ENCODE peak calls at places on chromosomes 6 and 20, in four cellular contexts. One of them, this sample, is unnamed.

GRCh38 chr6:44696099-44696498 is 308.6 kb downstream of the CDC5L start:
- DNase-seq in activated CD8-positive, alpha-beta T cell treated with anti-CD3 and anti-CD28 coated beads, Interleukin-2, amount 10 ng/mL, durations not matched to agents 7 days and 5 days: no peak
- DNase-seq in NCI-H510A treated with DMSO at 0.1 percent for 48 hours: no peak
- DNase-seq in anterior cingulate cortex: no peak
- DNase-seq in this sample: no peak

GRCh38 chr6:54646551-54647300 is 199.8 kb upstream of the FAM83B start:
- DNase-seq in activated CD8-positive, alpha-beta T cell treated with anti-CD3 and anti-CD28 coated beads, Interleukin-2, amount 10 ng/mL, durations not matched to agents 7 days and 5 days: no peak
- DNase-seq in NCI-H510A treated with DMSO at 0.1 percent for 48 hours: no peak
- DNase-seq in anterior cingulate cortex: no peak
- DNase-seq in this sample: no peak

GRCh38 chr6:90891338-90891715 is 304.5 kb upstream of the MAP3K7 start:
- DNase-seq in activated CD8-positive, alpha-beta T cell treated with anti-CD3 and anti-CD28 coated beads, Interleukin-2, amount 10 ng/mL, durations not matched to agents 7 days and 5 days: no peak
- DNase-seq in NCI-H510A treated with DMSO at 0.1 percent for 48 hours: no peak
- DNase-seq in anterior cingulate cortex: no peak
- DNase-seq in this sample: no peak

GRCh38 chr6:8243462-8243861 is 141.1 kb upstream of the EEF1E1 start:
- DNase-seq in activated CD8-positive, alpha-beta T cell treated with anti-CD3 and anti-CD28 coated beads, Interleukin-2, amount 10 ng/mL, durations not matched to agents 7 days and 5 days: no peak
- DNase-seq in NCI-H510A treated with DMSO at 0.1 percent for 48 hours: no peak
- DNase-seq in anterior cingulate cortex: no peak
- DNase-seq in this sample: no peak

GRCh38 chr20:24746351-24746685 is 202.8 kb upstream of the CST7 start:
- DNase-seq in activated CD8-positive, alpha-beta T cell treated with anti-CD3 and anti-CD28 coated beads, Interleukin-2, amount 10 ng/mL, durations not matched to agents 7 days and 5 days: no peak
- DNase-seq in NCI-H510A treated with DMSO at 0.1 percent for 48 hours: no peak
- DNase-seq in anterior cingulate cortex: no peak
- DNase-seq in this sample: peak; percentile 9

GRCh38 chr6:27582928-27583725 is 110.2 kb upstream of the ZNF184 start:
- DNase-seq in activated CD8-positive, alpha-beta T cell treated with anti-CD3 and anti-CD28 coated beads, Interleukin-2, amount 10 ng/mL, durations not matched to agents 7 days and 5 days: peak; percentile 61
- DNase-seq in NCI-H510A treated with DMSO at 0.1 percent for 48 hours: no peak
- DNase-seq in anterior cingulate cortex: no peak
- DNase-seq in this sample: peak; percentile 36

GRCh38 chr6:73857341-73857890 is 161.4 kb downstream of the CD109 start:
- DNase-seq in activated CD8-positive, alpha-beta T cell treated with anti-CD3 and anti-CD28 coated beads, Interleukin-2, amount 10 ng/mL, durations not matched to agents 7 days and 5 days: no peak
- DNase-seq in NCI-H510A treated with DMSO at 0.1 percent for 48 hours: no peak
- DNase-seq in anterior cingulate cortex: no peak
- DNase-seq in this sample: peak; percentile 6

GRCh38 chr20:9185511-9185910 is 116.6 kb downstream of the PLCB4 start:
- DNase-seq in activated CD8-positive, alpha-beta T cell treated with anti-CD3 and anti-CD28 coated beads, Interleukin-2, amount 10 ng/mL, durations not matched to agents 7 days and 5 days: no peak
- DNase-seq in NCI-H510A treated with DMSO at 0.1 percent for 48 hours: peak; percentile 59
- DNase-seq in anterior cingulate cortex: no peak
- DNase-seq in this sample: no peak

GRCh38 chr20:10843161-10843711 is 169.4 kb upstream of the JAG1 start:
- DNase-seq in activated CD8-positive, alpha-beta T cell treated with anti-CD3 and anti-CD28 coated beads, Interleukin-2, amount 10 ng/mL, durations not matched to agents 7 days and 5 days: no peak
- DNase-seq in NCI-H510A treated with DMSO at 0.1 percent for 48 hours: no peak
- DNase-seq in anterior cingulate cortex: no peak
- DNase-seq in this sample: no peak

GRCh38 chr6:41759106-41759904 is 12.1 kb upstream of the PGC start:
- DNase-seq in activated CD8-positive, alpha-beta T cell treated with anti-CD3 and anti-CD28 coated beads, Interleukin-2, amount 10 ng/mL, durations not matched to agents 7 days and 5 days: no peak
- DNase-seq in NCI-H510A treated with DMSO at 0.1 percent for 48 hours: no peak
- DNase-seq in anterior cingulate cortex: no peak
- DNase-seq in this sample: no peak

GRCh38 chr6:21426841-21427490 is 166.6 kb upstream of the SOX4 start:
- DNase-seq in activated CD8-positive, alpha-beta T cell treated with anti-CD3 and anti-CD28 coated beads, Interleukin-2, amount 10 ng/mL, durations not matched to agents 7 days and 5 days: no peak
- DNase-seq in NCI-H510A treated with DMSO at 0.1 percent for 48 hours: no peak
- DNase-seq in anterior cingulate cortex: no peak
- DNase-seq in this sample: no peak

GRCh38 chr20:4605166-4605565 is 116.5 kb upstream of the PRND start:
- DNase-seq in activated CD8-positive, alpha-beta T cell treated with anti-CD3 and anti-CD28 coated beads, Interleukin-2, amount 10 ng/mL, durations not matched to agents 7 days and 5 days: no peak
- DNase-seq in NCI-H510A treated with DMSO at 0.1 percent for 48 hours: no peak
- DNase-seq in anterior cingulate cortex: no peak
- DNase-seq in this sample: no peak

GRCh38 chr6:140779991-140780596 is 1352.6 kb upstream of the GJE1 start:
- DNase-seq in activated CD8-positive, alpha-beta T cell treated with anti-CD3 and anti-CD28 coated beads, Interleukin-2, amount 10 ng/mL, durations not matched to agents 7 days and 5 days: no peak
- DNase-seq in NCI-H510A treated with DMSO at 0.1 percent for 48 hours: no peak
- DNase-seq in anterior cingulate cortex: no peak
- DNase-seq in this sample: no peak

GRCh38 chr20:60221593-60221992 is 263.4 kb downstream of the CDH26 start:
- DNase-seq in activated CD8-positive, alpha-beta T cell treated with anti-CD3 and anti-CD28 coated beads, Interleukin-2, amount 10 ng/mL, durations not matched to agents 7 days and 5 days: no peak
- DNase-seq in NCI-H510A treated with DMSO at 0.1 percent for 48 hours: no peak
- DNase-seq in anterior cingulate cortex: no peak
- DNase-seq in this sample: no peak

GRCh38 chr6:45278367-45278766 is 49.8 kb upstream of the RUNX2 start:
- DNase-seq in activated CD8-positive, alpha-beta T cell treated with anti-CD3 and anti-CD28 coated beads, Interleukin-2, amount 10 ng/mL, durations not matched to agents 7 days and 5 days: no peak
- DNase-seq in NCI-H510A treated with DMSO at 0.1 percent for 48 hours: no peak
- DNase-seq in anterior cingulate cortex: no peak
- DNase-seq in this sample: no peak

GRCh38 chr6:49550413-49551125 is at the start of gene C6orf141:
- DNase-seq in activated CD8-positive, alpha-beta T cell treated with anti-CD3 and anti-CD28 coated beads, Interleukin-2, amount 10 ng/mL, durations not matched to agents 7 days and 5 days: peak; percentile 65
- DNase-seq in NCI-H510A treated with DMSO at 0.1 percent for 48 hours: peak; percentile 92
- DNase-seq in anterior cingulate cortex: no peak
- DNase-seq in this sample: peak; percentile 83

GRCh38 chr20:23497458-23498026 is 6.6 kb downstream of the CST8 start:
- DNase-seq in activated CD8-positive, alpha-beta T cell treated with anti-CD3 and anti-CD28 coated beads, Interleukin-2, amount 10 ng/mL, durations not matched to agents 7 days and 5 days: no peak
- DNase-seq in NCI-H510A treated with DMSO at 0.1 percent for 48 hours: no peak
- DNase-seq in anterior cingulate cortex: no peak
- DNase-seq in this sample: no peak

GRCh38 chr6:14883921-14884320 is 361.9 kb upstream of the JARID2 start:
- DNase-seq in activated CD8-positive, alpha-beta T cell treated with anti-CD3 and anti-CD28 coated beads, Interleukin-2, amount 10 ng/mL, durations not matched to agents 7 days and 5 days: no peak
- DNase-seq in NCI-H510A treated with DMSO at 0.1 percent for 48 hours: peak; percentile 19
- DNase-seq in anterior cingulate cortex: no peak
- DNase-seq in this sample: no peak